ENCODE peak calls at places on chromosome 17, in four cellular contexts. R is NCI-H2171; F is psoas muscle; H is stimulated activated CD8-positive, alpha-beta memory T cell treated with anti-CD3 and anti-CD28 coated beads, Interleukin-4, amount 100 ng/mL, for 4 hours. G is an unnamed sample.

GRCh38 chr17:12673788-12674187 is 8.1 kb downstream of the MYOCD start:
- DNase-seq in R (no peak), F (no peak), H (no peak), G (peak; percentile 30)

GRCh38 chr17:9522074-9522473 is 53.5 kb downstream of the STX8 start:
- DNase-seq in R (no peak), F (no peak), H (no peak), G (peak; percentile 73)

GRCh38 chr17:45896803-45897693 is 2.7 kb downstream of the MAPT start:
- DNase-seq in R (peak; percentile 49), F (no peak), H (no peak), G (no peak)

GRCh38 chr17:4605826-4606225 is 21.5 kb downstream of the SMTNL2 start:
- DNase-seq in R (no peak), F (no peak), H (no peak), G (no peak)

GRCh38 chr17:81197831-81198490 is 24.8 kb downstream of the CEP131 start:
- DNase-seq in R (no peak), F (no peak), H (no peak), G (no peak)

GRCh38 chr17:2170023-2170422 is 115.1 kb downstream of the HIC1 start:
- DNase-seq in R (no peak), F (no peak), H (no peak), G (no peak)

GRCh38 chr17:78258323-78259229 is 27.1 kb downstream of the TMEM235 start:
- DNase-seq in R (no peak), F (peak; percentile 59), H (no peak), G (peak; percentile 32)

GRCh38 chr17:53462393-53462811 is 360.3 kb upstream of the KIF2B start:
- DNase-seq in R (no peak), F (no peak), H (no peak), G (peak; percentile 31)

GRCh38 chr17:45294506-45294905 is 22.3 kb downstream of the MAP3K14 start:
- DNase-seq in R (no peak), F (no peak), H (no peak), G (peak; percentile 89)

GRCh38 chr17:76161619-76162222 is 20.7 kb upstream of the FOXJ1 start:
- DNase-seq in R (no peak), F (no peak), H (no peak), G (no peak)

GRCh38 chr17:80705988-80706387 is 161.3 kb downstream of the RPTOR start:
- DNase-seq in R (no peak), F (no peak), H (no peak), G (peak; percentile 19)

GRCh38 chr17:49624896-49625295 is 49.2 kb downstream of the NXPH3 start:
- DNase-seq in R (no peak), F (no peak), H (no peak), G (peak; percentile 66)

GRCh38 chr17:72065556-72065955 is 55.3 kb upstream of the SOX9 start:
- DNase-seq in R (no peak), F (no peak), H (no peak), G (no peak)

GRCh38 chr17:40327735-40328385 is 18.9 kb downstream of the RARA start:
- DNase-seq in R (no peak), F (peak; percentile 75), H (no peak), G (peak; percentile 42)

GRCh38 chr17:83012161-83012800 is 67.1 kb upstream of the METRNL start:
- DNase-seq in R (no peak), F (no peak), H (no peak), G (no peak)

GRCh38 chr17:19723967-19724366 is 7.6 kb upstream of the SLC47A2 start:
- DNase-seq in R (no peak), F (no peak), H (no peak), G (no peak)

GRCh38 chr17:83057793-83058477 is 21.5 kb upstream of the METRNL start:
- DNase-seq in R (no peak), F (peak; percentile 58), H (no peak), G (no peak)

GRCh38 chr17:27573971-27574525 is 56.9 kb upstream of the LGALS9 start:
- DNase-seq in R (no peak), F (no peak), H (no peak), G (peak; percentile 75)

GRCh38 chr17:50290074-50290702 is 15.9 kb downstream of the TMEM92 start:
- DNase-seq in R (no peak), F (peak; percentile 79), H (no peak), G (peak; percentile 100)

GRCh38 chr17:48505788-48506187 is 25.0 kb downstream of the HOXB1 start:
- DNase-seq in R (no peak), F (no peak), H (peak; percentile 21), G (peak; percentile 72)

GRCh38 chr17:21019976-21020575 is 22.7 kb downstream of the USP22 start:
- DNase-seq in R (peak; percentile 62), F (peak; percentile 55), H (no peak), G (no peak)

GRCh38 chr17:27756467-27757371 is 43.6 kb downstream of the NOS2 start:
- DNase-seq in R (no peak), F (peak; percentile 36), H (no peak), G (peak; percentile 48)

GRCh38 chr17:40551091-40551873 is 14.0 kb downstream of the CCR7 start:
- DNase-seq in R (no peak), F (peak; percentile 86), H (no peak), G (peak; percentile 98)

GRCh38 chr17:41048441-41048840 is 1.3 kb upstream of the KRTAP2-1 start:
- DNase-seq in R (no peak), F (no peak), H (no peak), G (peak; percentile 78)

GRCh38 chr17:63512896-63513644 is 10.1 kb upstream of the KCNH6 start:
- DNase-seq in R (no peak), F (no peak), H (no peak), G (no peak)

GRCh38 chr17:73286863-73287296 is 24.9 kb downstream of the CDC42EP4 start:
- DNase-seq in R (no peak), F (peak; percentile 47), H (no peak), G (no peak)

GRCh38 chr17:58586009-58586408 is 71.6 kb upstream of the MTMR4 start:
- DNase-seq in R (no peak), F (no peak), H (no peak), G (no peak)

GRCh38 chr17:40621558-40621957 is 26.1 kb downstream of the SMARCE1 start:
- DNase-seq in R (no peak), F (no peak), H (no peak), G (no peak)

GRCh38 chr17:76955191-76955590 is 87.0 kb downstream of the MGAT5B start:
- DNase-seq in R (no peak), F (no peak), H (no peak), G (no peak)

GRCh38 chr17:8326591-8327583 is 12.8 kb upstream of the ODF4 start:
- DNase-seq in R (no peak), F (peak; percentile 40), H (no peak), G (peak; percentile 29)